ENCODE peak calls at places on chromosomes 16 and 17, in seven cellular contexts. G, W, H, Z, Y, K and N are unnamed samples.

GRCh38 chr17:31789707-31790505 is 69.1 kb downstream of the COPRS start:
- DNase-seq in W (no peak), G (no peak), H (no peak), Z (no peak), K (no peak), Y (no peak), N (no peak)

GRCh38 chr17:51322390-51323029 is 62.2 kb downstream of the UTP18 start:
- DNase-seq in G (peak), K (no peak), Y (no peak), H (no peak), Z (no peak), W (no peak), N (no peak)

GRCh38 chr17:82876149-82876548 is 36.3 kb upstream of the ZNF750 start:
- DNase-seq in Z (no peak), W (no peak), K (no peak), G (no peak), Y (no peak), H (no peak), N (no peak)

GRCh38 chr17:43701318-43701743 is 39.6 kb upstream of the MEOX1 start:
- DNase-seq in G (no peak), K (no peak), W (no peak), Y (no peak), H (peak), Z (no peak), N (peak)

GRCh38 chr17:31595666-31596381 is 204.3 kb downstream of the RAB11FIP4 start:
- DNase-seq in H (no peak), G (no peak), Z (no peak), K (no peak), W (no peak), Y (no peak), N (peak)

GRCh38 chr17:47251421-47251940 is 2.1 kb upstream of the ITGB3 start:
- DNase-seq in G (no peak), W (no peak), Z (no peak), Y (no peak), H (no peak), K (no peak), N (no peak)

GRCh38 chr17:42744283-42744805 is 496 bp downstream of the EZH1 start:
- DNase-seq in K (peak), Z (peak), W (peak), Y (no peak), G (peak), H (peak), N (no peak)

GRCh38 chr17:66841328-66841727 is 6.4 kb downstream of the CACNG5 start:
- DNase-seq in H (no peak), Z (no peak), W (no peak), K (no peak), G (no peak), Y (no peak), N (no peak)

GRCh38 chr17:41777579-41778188 is 8.8 kb downstream of the JUP start:
- DNase-seq in Z (peak), H (peak), Y (no peak), W (peak), G (peak), K (peak), N (no peak)

GRCh38 chr16:64910351-64910750 is 211.5 kb downstream of the CDH11 start:
- DNase-seq in Y (no peak), H (no peak), G (no peak), Z (peak), W (peak), K (peak), N (no peak)

GRCh38 chr16:20674684-20675487 is 22.6 kb downstream of the ACSM1 start:
- DNase-seq in Y (no peak), G (no peak), H (no peak), Z (peak), K (peak), W (no peak), N (peak)

GRCh38 chr17:82943751-82944150 is 103.9 kb upstream of the ZNF750 start:
- DNase-seq in K (no peak), Y (no peak), G (no peak), Z (peak), W (no peak), H (no peak), N (peak)

GRCh38 chr17:48478224-48479013 is 48.4 kb upstream of the SKAP1 start:
- DNase-seq in Y (no peak), K (no peak), H (no peak), W (no peak), G (no peak), Z (no peak), N (no peak)

GRCh38 chr17:65453204-65453931 is 108.1 kb downstream of the AXIN2 start:
- DNase-seq in K (no peak), Y (no peak), Z (no peak), H (no peak), W (no peak), G (no peak), N (no peak)

GRCh38 chr16:20175358-20175757 is 101.7 kb upstream of the GPR139 start:
- DNase-seq in H (no peak), Z (no peak), G (no peak), Y (no peak), W (no peak), K (no peak), N (no peak)

GRCh38 chr17:16915752-16916556 is 56.0 kb downstream of the TNFRSF13B start:
- DNase-seq in Y (no peak), K (peak), W (no peak), G (peak), H (peak), Z (no peak), N (peak)

GRCh38 chr17:39653662-39654331 is 11.4 kb upstream of the TCAP start:
- DNase-seq in K (peak), G (peak), W (no peak), Z (peak), Y (no peak), H (peak), N (peak)

GRCh38 chr16:51134876-51135275 is 16.2 kb downstream of the SALL1 start:
- DNase-seq in G (no peak), K (no peak), Z (no peak), H (no peak), W (no peak), Y (no peak), N (no peak)

GRCh38 chr16:54630284-54630967 is 300.2 kb upstream of the IRX5 start:
- DNase-seq in Y (no peak), G (no peak), Z (no peak), H (no peak), W (no peak), K (no peak), N (no peak)

GRCh38 chr16:66335704-66336329 is 30.7 kb upstream of the CDH5 start:
- DNase-seq in W (peak), H (peak), Z (peak), Y (no peak), G (no peak), K (no peak), N (peak)

GRCh38 chr17:50914510-50914849 is 48.3 kb upstream of the TOB1 start:
- DNase-seq in Z (no peak), Y (no peak), G (no peak), H (no peak), K (no peak), W (no peak), N (no peak)

GRCh38 chr17:50150354-50151040 is at the start of gene PPP1R9B:
- DNase-seq in Z (peak), G (no peak), K (no peak), H (no peak), Y (no peak), W (no peak), N (peak)

GRCh38 chr16:19774024-19774423 is 56.0 kb downstream of the IQCK start:
- DNase-seq in Y (no peak), W (no peak), Z (no peak), K (no peak), H (no peak), G (no peak), N (no peak)

GRCh38 chr16:2751577-2752034 is 832 bp upstream of the SRRM2 start:
- DNase-seq in W (no peak), K (peak), Z (peak), Y (no peak), H (peak), G (peak), N (peak)

GRCh38 chr17:15261063-15261817 is 3.9 kb downstream of the PMP22 start:
- DNase-seq in H (peak), G (peak), K (peak), Z (peak), Y (no peak), W (peak), N (peak)

GRCh38 chr17:15263680-15264079 is 1.4 kb downstream of the PMP22 start:
- DNase-seq in Y (no peak), Z (no peak), G (no peak), K (no peak), H (no peak), W (no peak), N (no peak)

GRCh38 chr17:15263206-15263579 is 1.9 kb downstream of the PMP22 start:
- DNase-seq in Y (peak), H (peak), W (peak), Z (peak), G (peak), K (peak), N (peak)

GRCh38 chr17:15261818-15262290 is 3.3 kb downstream of the PMP22 start:
- DNase-seq in K (no peak), W (no peak), G (peak), H (peak), Z (peak), Y (no peak), N (no peak)

DNA sequence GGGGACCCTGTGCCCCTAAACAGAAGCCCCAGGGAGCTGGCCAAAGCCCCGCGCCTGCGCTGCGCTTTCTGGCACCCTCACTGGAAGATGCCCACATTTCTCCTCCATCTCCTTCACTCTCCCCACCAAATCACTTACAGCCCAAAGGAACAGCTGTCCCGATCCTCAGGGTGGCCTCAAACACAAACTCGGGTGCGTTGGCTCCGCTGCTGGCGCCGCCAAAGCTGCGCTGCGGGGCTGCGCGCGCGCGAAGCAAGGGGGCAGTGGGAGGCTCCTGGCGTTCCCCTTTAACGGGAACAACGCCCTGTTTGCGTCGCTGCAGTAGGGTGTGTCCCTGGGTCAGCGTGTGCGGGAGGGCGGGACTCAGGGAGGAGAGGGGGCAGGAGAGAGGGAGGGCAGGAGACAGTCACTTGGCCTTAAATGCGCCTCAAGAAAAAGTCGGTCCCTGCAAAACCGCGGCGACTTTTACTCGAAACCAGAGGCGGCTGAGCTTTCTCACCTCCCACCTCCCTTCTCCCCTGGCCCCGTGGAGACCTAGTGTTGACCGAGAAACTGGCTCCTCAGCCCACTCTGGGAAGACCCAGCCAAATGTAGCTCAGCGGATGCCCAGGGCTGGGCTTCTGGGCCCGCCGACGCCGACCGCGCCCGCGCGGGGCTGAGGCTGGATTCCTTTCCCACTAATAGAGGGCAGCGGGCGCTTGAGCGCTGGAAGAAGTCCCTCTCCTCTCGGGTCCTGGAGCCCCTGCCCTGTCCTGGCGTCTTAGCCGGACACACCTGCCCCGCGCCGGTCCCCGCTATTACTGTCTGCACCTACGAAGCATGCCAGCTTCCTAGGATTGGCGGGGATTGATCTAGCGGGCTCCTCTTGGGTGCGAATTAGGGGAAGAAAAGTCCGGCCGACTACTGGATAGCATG is 2.6 kb downstream of the PMP22 start:
- DNase-seq in G (peak), H (peak), K (peak), Z (peak), W (peak), Y (peak), N (peak)
- TF ChIP-seq CTCF in G (no peak), H (no peak), K (no peak), Z (no peak), W (no peak), Y (peak), N (no peak)

GRCh38 chr17:57644311-57644710 is 100.8 kb downstream of the CCDC182 start:
- DNase-seq in Y (no peak), W (no peak), G (no peak), H (no peak), Z (no peak), K (no peak), N (no peak)

GRCh38 chr17:57643062-57643461 is 102.0 kb downstream of the CCDC182 start:
- DNase-seq in G (no peak), Y (no peak), H (no peak), W (no peak), Z (no peak), K (no peak), N (no peak)

GRCh38 chr17:57649191-57649590 is 95.9 kb downstream of the CCDC182 start:
- DNase-seq in Y (no peak), K (no peak), H (no peak), Z (no peak), G (no peak), W (no peak), N (no peak)

GRCh38 chr17:57648720-57649119 is 96.4 kb downstream of the CCDC182 start:
- DNase-seq in Y (no peak), W (no peak), G (no peak), H (no peak), K (no peak), Z (no peak), N (no peak)

GRCh38 chr17:57645950-57646686 is 99.0 kb downstream of the CCDC182 start:
- DNase-seq in Y (no peak), W (no peak), H (no peak), K (no peak), G (no peak), Z (no peak), N (no peak)
- TF ChIP-seq POLR2A in Y (no peak), W (no peak), H (no peak), K (no peak), G (no peak), Z (no peak), N (no peak)

GRCh38 chr17:58215685-58216084 is 3.4 kb downstream of the MKS1 start:
- DNase-seq in G (no peak), Y (no peak), K (no peak), W (no peak), H (no peak), Z (no peak), N (no peak)
- TF ChIP-seq CTCF in G (no peak), Y (no peak), K (no peak), W (no peak), H (no peak), Z (no peak), N (no peak)

GRCh38 chr16:11964761-11965539 is at the start of gene TNFRSF17:
- DNase-seq in W (no peak), H (peak), K (no peak), G (no peak), Z (no peak), Y (no peak), N (no peak)
- TF ChIP-seq POLR2A in W (no peak), H (no peak), K (no peak), G (no peak), Z (no peak), Y (no peak), N (no peak)

GRCh38 chr17:54883939-54884338 is 16.7 kb upstream of the TOM1L1 start:
- DNase-seq in W (no peak), G (no peak), H (no peak), Y (no peak), Z (no peak), K (no peak), N (no peak)
- TF ChIP-seq CTCF in W (no peak), G (no peak), H (no peak), Y (no peak), Z (no peak), K (no peak), N (no peak)

DNA sequence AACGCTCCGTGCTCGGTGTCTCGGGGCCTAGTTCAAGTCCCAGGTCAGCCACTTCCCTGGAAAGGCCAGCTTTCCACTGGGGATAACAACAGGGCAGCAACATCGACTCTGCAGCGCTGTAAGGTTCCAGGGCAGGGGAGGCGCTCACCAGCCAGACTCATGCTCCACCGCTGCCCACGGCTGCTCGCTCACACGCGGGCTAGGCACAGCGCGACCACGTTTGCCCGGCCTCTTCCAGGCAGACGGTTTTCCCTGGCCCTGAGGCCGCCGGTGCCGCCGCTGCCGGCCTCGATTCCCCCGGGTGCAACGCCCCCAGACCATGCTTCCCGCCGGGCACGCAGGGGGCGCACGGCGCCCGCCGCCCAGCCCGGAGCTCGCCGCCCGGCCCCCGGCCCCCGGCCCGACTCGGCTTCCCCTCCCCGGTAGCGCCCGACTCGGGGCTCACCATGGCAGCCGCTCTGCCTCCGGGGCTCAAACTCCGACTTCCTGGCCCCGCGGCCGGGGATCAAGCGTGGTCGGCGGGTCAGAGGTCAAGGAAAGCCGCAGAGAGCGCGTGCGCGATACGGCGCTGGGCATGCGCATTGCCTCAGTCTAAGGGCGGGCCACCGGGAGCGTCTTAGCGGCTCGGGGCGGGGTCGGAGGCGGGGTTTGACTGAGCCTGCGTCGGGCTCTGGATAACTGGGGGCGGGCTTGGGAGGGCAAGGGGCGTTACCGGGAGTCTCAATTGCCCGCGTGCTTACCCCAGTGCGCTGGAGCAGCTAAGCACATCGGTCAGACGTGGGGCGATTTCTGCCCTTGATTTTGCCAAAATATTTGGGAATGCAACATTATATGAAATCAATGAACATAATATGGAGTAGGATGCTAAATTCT is at the start of gene PAM16:
- DNase-seq in Z (peak), W (peak), Y (peak), G (peak), H (peak), K (peak), N (peak)
- TF ChIP-seq POLR2A in Z (peak), W (peak), Y (peak), G (peak), H (peak), K (no peak), N (peak)

DNA sequence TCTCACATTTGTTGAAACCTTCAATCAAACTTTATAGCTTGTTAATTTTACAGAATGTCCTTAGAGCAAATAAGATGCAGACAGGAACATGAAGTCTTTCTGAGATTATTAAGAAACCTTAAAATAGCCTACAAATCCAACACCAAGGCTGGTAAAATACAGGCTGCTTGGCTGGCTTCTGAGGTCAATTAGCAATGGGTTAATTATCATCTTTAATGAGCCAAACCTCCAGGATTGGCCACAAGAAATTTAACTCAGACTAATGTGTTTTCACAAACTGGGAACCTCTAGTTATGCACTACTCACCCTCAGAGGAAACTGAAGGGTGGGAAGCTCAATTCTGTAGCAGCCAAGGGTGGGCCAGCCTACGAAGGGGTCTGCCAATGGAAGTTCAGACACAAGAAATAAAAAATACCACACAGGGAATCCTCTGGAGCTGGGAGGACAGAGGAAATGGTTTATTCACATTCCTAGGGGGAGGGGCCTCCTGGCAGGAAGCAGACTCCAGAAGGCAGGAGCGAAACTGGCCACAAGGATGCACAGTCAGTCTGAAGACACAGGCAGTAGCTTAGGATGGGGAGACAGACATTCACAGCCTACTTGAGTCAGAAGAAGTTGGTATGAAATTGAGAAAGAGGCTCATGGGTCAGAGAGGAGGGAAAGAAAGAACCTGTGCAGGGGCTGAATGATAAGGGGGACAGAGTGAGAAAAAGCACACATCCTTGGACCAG is 36.1 kb downstream of the HIC1 start:
- DNase-seq in Y (no peak), Z (peak), K (no peak), G (peak), H (peak), W (peak), N (peak)
- TF ChIP-seq CTCF in Y (peak), Z (no peak), K (no peak), G (no peak), H (no peak), W (no peak), N (peak)

GRCh38 chr16:85554114-85554790 is 58.9 kb upstream of the GSE1 start:
- DNase-seq in W (peak), H (peak), Z (no peak), Y (peak), G (peak), K (peak), N (peak)

GRCh38 chr16:85556456-85557082 is 56.6 kb upstream of the GSE1 start:
- DNase-seq in Z (peak), Y (no peak), K (peak), G (peak), W (peak), H (peak), N (peak)

GRCh38 chr16:85554791-85555548 is 58.2 kb upstream of the GSE1 start:
- DNase-seq in Z (peak), K (peak), W (peak), H (peak), G (peak), Y (no peak), N (peak)

GRCh38 chr16:85557083-85557975 is 55.8 kb upstream of the GSE1 start:
- DNase-seq in G (peak), Y (no peak), K (peak), H (peak), W (no peak), Z (no peak), N (peak)

GRCh38 chr16:85555549-85556455 is 57.3 kb upstream of the GSE1 start:
- DNase-seq in H (peak), Z (peak), K (peak), Y (no peak), G (peak), W (peak), N (no peak)
- TF ChIP-seq POLR2A in H (peak), Z (no peak), K (no peak), Y (peak), G (no peak), W (no peak), N (no peak)

GRCh38 chr17:6473128-6473767 is 29.0 kb downstream of the PIMREG start:
- DNase-seq in Y (no peak), W (peak), H (peak), Z (peak), K (peak), G (peak), N (peak)
- TF ChIP-seq CTCF in Y (peak), W (peak), H (peak), Z (peak), K (peak), G (peak), N (peak)

GRCh38 chr17:7438656-7439460 is 454 bp upstream of the FGF11 start:
- DNase-seq in Z (no peak), H (no peak), G (no peak), Y (no peak), K (no peak), W (no peak), N (no peak)

GRCh38 chr17:7435676-7436555 is 681 bp downstream of the TMEM102 start:
- DNase-seq in Z (no peak), H (peak), Y (no peak), K (peak), W (peak), G (peak), N (peak)

GRCh38 chr17:7438050-7438614 is 1.2 kb upstream of the FGF11 start:
- DNase-seq in H (peak), G (no peak), Y (no peak), Z (no peak), W (peak), K (peak), N (peak)

GRCh38 chr17:7437369-7437863 is 1.9 kb upstream of the FGF11 start:
- DNase-seq in H (no peak), Y (no peak), W (no peak), K (no peak), G (no peak), Z (no peak), N (no peak)

GRCh38 chr17:7436556-7437368 is 1.5 kb downstream of the TMEM102 start:
- DNase-seq in Z (peak), G (peak), W (peak), H (peak), K (peak), Y (no peak), N (peak)
- TF ChIP-seq POLR2A in Z (no peak), G (no peak), W (no peak), H (peak), K (peak), Y (peak), N (no peak)